ENCODE peak calls at places on chromosomes 7 and 10, in four cellular contexts. Z is activated CD8-positive, alpha-beta memory T cell treated with anti-CD3 and anti-CD28 coated beads, Interleukin-2, amount 50 U/mL, for 48 hours; F is dorsolateral prefrontal cortex; J is dermis microvascular lymphatic vessel endothelial cell. X is an unnamed sample.

GRCh38 chr7:22884911-22885823 is 62.5 kb upstream of the TOMM7 start:
- DNase-seq in F (no peak), J (no peak), Z (no peak), X (no peak)

GRCh38 chr7:41911792-41912191 is 208.9 kb upstream of the INHBA start:
- DNase-seq in F (no peak), J (peak; percentile 8), Z (no peak), X (no peak)

GRCh38 chr10:70355234-70356021 is 27.0 kb downstream of the LRRC20 start:
- DNase-seq in F (no peak), J (no peak), Z (no peak), X (peak; percentile 76)

GRCh38 chr10:124221356-124222297 is 128.2 kb upstream of the CHST15 start:
- DNase-seq in F (no peak), J (peak; percentile 47), Z (no peak), X (no peak)

GRCh38 chr10:75739454-75740143 is 308.2 kb downstream of the LRMDA start:
- DNase-seq in Z (no peak), J (no peak), F (no peak), X (no peak)

GRCh38 chr10:26801831-26802230 is 58.9 kb downstream of the ABI1 start:
- DNase-seq in F (no peak), Z (no peak), J (no peak), X (no peak)

GRCh38 chr7:106075937-106076336 is 36.2 kb downstream of the SYPL1 start:
- DNase-seq in F (no peak), J (no peak), Z (no peak), X (no peak)

GRCh38 chr7:139595806-139596205 is 72.3 kb downstream of the CLEC2L start:
- DNase-seq in F (no peak), Z (peak; percentile 22), J (no peak), X (no peak)

GRCh38 chr7:133365892-133366291 is 113.0 kb downstream of the EXOC4 start:
- DNase-seq in J (peak; percentile 65), Z (no peak), F (no peak), X (no peak)

GRCh38 chr7:22655781-22656180 is 71.2 kb upstream of the IL6 start:
- DNase-seq in Z (no peak), J (no peak), F (no peak), X (no peak)

GRCh38 chr7:157519798-157520244 is 183.0 kb downstream of the DNAJB6 start:
- DNase-seq in Z (peak; percentile 23), F (no peak), J (no peak), X (peak; percentile 57)

GRCh38 chr10:7054915-7055314 is 355.9 kb downstream of the SFMBT2 start:
- DNase-seq in Z (no peak), J (no peak), F (no peak), X (no peak)

GRCh38 chr7:123026251-123026650 is 30.8 kb upstream of the TAS2R16 start:
- DNase-seq in F (no peak), Z (no peak), J (no peak), X (no peak)

GRCh38 chr7:84331665-84332064 is 137.1 kb upstream of the SEMA3A start:
- DNase-seq in Z (no peak), F (no peak), J (no peak), X (no peak)

GRCh38 chr10:25713894-25714240 is 220.2 kb upstream of the MYO3A start:
- DNase-seq in F (no peak), J (no peak), Z (no peak), X (no peak)

X was measured in spleen.